ENCODE peak calls at places on chromosomes 7 and 10, in five cellular contexts. One of them, this sample, is unnamed.

GRCh38 chr7:154794147-154794780 is 208.7 kb downstream of the PAXIP1 start:
- DNase-seq in stimulated activated CD8-positive, alpha-beta memory T cell treated with anti-CD3 and anti-CD28 coated beads, Interleukin-2, amount 100 ng/mL, for 1 hour: no peak
- DNase-seq in amygdala: no peak
- DNase-seq in CD4-positive, CD25-positive, alpha-beta regulatory T cell: no peak
- DNase-seq in type B pancreatic cell: no peak
- DNase-seq in this sample: no peak

GRCh38 chr7:68216046-68216445 is 1219.4 kb downstream of the TYW1 start:
- DNase-seq in amygdala: no peak
- DNase-seq in CD4-positive, CD25-positive, alpha-beta regulatory T cell: no peak
- DNase-seq in type B pancreatic cell: no peak
- DNase-seq in stimulated activated CD8-positive, alpha-beta memory T cell treated with anti-CD3 and anti-CD28 coated beads, Interleukin-2, amount 100 ng/mL, for 1 hour: no peak
- DNase-seq in this sample: no peak

GRCh38 chr10:60917331-60918280 is 26.4 kb downstream of the RHOBTB1 start:
- DNase-seq in type B pancreatic cell: no peak
- DNase-seq in stimulated activated CD8-positive, alpha-beta memory T cell treated with anti-CD3 and anti-CD28 coated beads, Interleukin-2, amount 100 ng/mL, for 1 hour: no peak
- DNase-seq in CD4-positive, CD25-positive, alpha-beta regulatory T cell: no peak
- DNase-seq in amygdala: no peak
- DNase-seq in this sample: no peak

GRCh38 chr7:151745090-151745638 is 131.8 kb downstream of the PRKAG2 start:
- DNase-seq in amygdala: no peak
- DNase-seq in type B pancreatic cell: no peak
- DNase-seq in stimulated activated CD8-positive, alpha-beta memory T cell treated with anti-CD3 and anti-CD28 coated beads, Interleukin-2, amount 100 ng/mL, for 1 hour: no peak
- DNase-seq in CD4-positive, CD25-positive, alpha-beta regulatory T cell: no peak
- DNase-seq in this sample: no peak

GRCh38 chr10:124470544-124471449 is 9.2 kb downstream of the LHPP start:
- DNase-seq in type B pancreatic cell: no peak
- DNase-seq in CD4-positive, CD25-positive, alpha-beta regulatory T cell: no peak
- DNase-seq in amygdala: no peak
- DNase-seq in stimulated activated CD8-positive, alpha-beta memory T cell treated with anti-CD3 and anti-CD28 coated beads, Interleukin-2, amount 100 ng/mL, for 1 hour: no peak
- DNase-seq in this sample: no peak

GRCh38 chr7:140074780-140075179 is 12.0 kb upstream of the PARP12 start:
- DNase-seq in amygdala: no peak
- DNase-seq in stimulated activated CD8-positive, alpha-beta memory T cell treated with anti-CD3 and anti-CD28 coated beads, Interleukin-2, amount 100 ng/mL, for 1 hour: no peak
- DNase-seq in CD4-positive, CD25-positive, alpha-beta regulatory T cell: no peak
- DNase-seq in type B pancreatic cell: no peak
- DNase-seq in this sample: no peak

GRCh38 chr7:21365866-21366624 is 61.8 kb upstream of the SP4 start:
- DNase-seq in stimulated activated CD8-positive, alpha-beta memory T cell treated with anti-CD3 and anti-CD28 coated beads, Interleukin-2, amount 100 ng/mL, for 1 hour: no peak
- DNase-seq in CD4-positive, CD25-positive, alpha-beta regulatory T cell: no peak
- DNase-seq in type B pancreatic cell: no peak
- DNase-seq in amygdala: no peak
- DNase-seq in this sample: no peak

GRCh38 chr10:48671914-48672595 is 12.6 kb upstream of the WDFY4 start:
- DNase-seq in amygdala: no peak
- DNase-seq in type B pancreatic cell: no peak
- DNase-seq in CD4-positive, CD25-positive, alpha-beta regulatory T cell: no peak
- DNase-seq in stimulated activated CD8-positive, alpha-beta memory T cell treated with anti-CD3 and anti-CD28 coated beads, Interleukin-2, amount 100 ng/mL, for 1 hour: no peak
- DNase-seq in this sample: no peak

GRCh38 chr7:129017264-129017663 is 37.6 kb downstream of the TNPO3 start:
- DNase-seq in stimulated activated CD8-positive, alpha-beta memory T cell treated with anti-CD3 and anti-CD28 coated beads, Interleukin-2, amount 100 ng/mL, for 1 hour: no peak
- DNase-seq in CD4-positive, CD25-positive, alpha-beta regulatory T cell: no peak
- DNase-seq in type B pancreatic cell: no peak
- DNase-seq in amygdala: no peak
- DNase-seq in this sample: no peak